ENCODE peak calls at places on chromosomes 11 and 22, in six cellular contexts. X is H4, A is activated T-cell treated with anti-CD3 and anti-CD28 coated beads for 48 hours, L is ACHN, F is HCT116, V is neuronal stem cell. G is an unnamed sample.

GRCh38 chr22:27226666-27227065 is 569.3 kb downstream of the MIAT start:
- DNase-seq in V (no peak), X (peak; percentile 19), L (no peak), F (no peak), A (no peak), G (no peak)

GRCh38 chr22:32423664-32424063 is 11.6 kb upstream of the RTCB start:
- DNase-seq in L (no peak), X (no peak), A (no peak), F (no peak), V (no peak), G (no peak)

GRCh38 chr22:29859976-29860766 is 22.1 kb upstream of the ASCC2 start:
- DNase-seq in L (no peak), A (no peak), X (no peak), V (no peak), F (no peak), G (no peak)

GRCh38 chr11:11313902-11314692 is 39.0 kb downstream of the CSNK2A3 start:
- DNase-seq in L (no peak), X (no peak), V (no peak), A (no peak), F (no peak), G (no peak)

GRCh38 chr11:67584205-67584880 is 731 bp downstream of the GSTP1 start:
- DNase-seq in F (no peak), V (no peak), A (no peak), L (no peak), X (peak; percentile 23), G (peak; percentile 31)

GRCh38 chr22:40385041-40385782 is 14.8 kb downstream of the SGSM3 start:
- DNase-seq in F (no peak), X (no peak), L (no peak), A (no peak), V (no peak), G (no peak)

GRCh38 chr11:113675003-113675471 is 31.1 kb downstream of the TMPRSS5 start:
- DNase-seq in X (peak; percentile 89), V (no peak), L (peak; percentile 72), A (peak; percentile 23), F (no peak), G (peak; percentile 88)

GRCh38 chr11:33172996-33173395 is 11.7 kb upstream of the CSTF3 start:
- DNase-seq in L (no peak), F (no peak), V (no peak), A (no peak), X (no peak), G (no peak)

GRCh38 chr22:30402036-30402759 is 5.4 kb downstream of the SEC14L2 start:
- DNase-seq in L (no peak), V (no peak), X (no peak), A (no peak), F (no peak), G (no peak)

G was measured in HCEC 1CT.